ENCODE peak calls at places on chromosomes 7 and 10, in seven cellular contexts. U is fibroblast of lung, W is tibial nerve, B is Karpas-422, L is body of pancreas, C is sigmoid colon, R is NT2/D1. Z is an unnamed sample.
A peak's percentile ranks its signal among the peaks of the same experiment; 100 is the strongest.

GRCh38 chr10:109027534-109028185 is 895.7 kb downstream of the XPNPEP1 start:
- DNase-seq in U (peak; percentile 23), W (no peak), L (no peak), R (no peak), B (no peak), C (no peak), Z (no peak)

GRCh38 chr7:98323597-98324322 is 42.3 kb downstream of the BRI3 start:
- DNase-seq in W (no peak), R (no peak), B (no peak), C (no peak), L (no peak), U (peak; percentile 71), Z (peak; percentile 44)

GRCh38 chr10:36256166-36256565 is 614.1 kb upstream of the FZD8 start:
- DNase-seq in U (no peak), C (no peak), L (no peak), B (no peak), W (no peak), R (no peak), Z (no peak)

GRCh38 chr7:106382129-106382528 is 97.3 kb upstream of the NAMPT start:
- DNase-seq in W (no peak), B (no peak), C (no peak), R (no peak), U (no peak), L (no peak), Z (no peak)

GRCh38 chr7:140723002-140723401 is 26.5 kb downstream of the NDUFB2 start:
- DNase-seq in W (no peak), U (no peak), B (no peak), C (no peak), R (no peak), L (no peak), Z (no peak)

GRCh38 chr7:155722936-155723335 is 78.5 kb downstream of the RBM33 start:
- DNase-seq in U (no peak), B (peak; percentile 48), R (no peak), W (no peak), L (no peak), C (no peak), Z (no peak)

GRCh38 chr10:15043674-15044073 is at the start of gene OLAH:
- DNase-seq in C (no peak), U (no peak), R (no peak), B (no peak), L (no peak), W (no peak), Z (no peak)

GRCh38 chr7:132225216-132226030 is 350.8 kb downstream of the PLXNA4 start:
- DNase-seq in R (no peak), B (no peak), L (no peak), W (no peak), U (no peak), C (no peak), Z (peak; percentile 39)

GRCh38 chr10:47371629-47372485 is 12.2 kb downstream of the ZNF488 start:
- DNase-seq in W (no peak), R (no peak), U (no peak), C (no peak), L (no peak), B (no peak), Z (no peak)

GRCh38 chr7:27900006-27900405 is 160.0 kb downstream of the TAX1BP1 start:
- DNase-seq in U (no peak), W (no peak), B (no peak), L (no peak), C (no peak), R (no peak), Z (no peak)

GRCh38 chr10:71706216-71707121 is 13.1 kb downstream of the C10orf105 start:
- DNase-seq in C (no peak), B (no peak), U (no peak), L (no peak), W (no peak), R (no peak), Z (no peak)

GRCh38 chr10:100970914-100971811 is 1.9 kb downstream of the SEMA4G start:
- DNase-seq in L (peak; percentile 68), C (peak; percentile 41), R (no peak), U (no peak), W (no peak), B (no peak), Z (no peak)

GRCh38 chr10:7410306-7410799 is 481 bp downstream of the SFMBT2 start:
- DNase-seq in W (no peak), U (peak; percentile 24), L (no peak), B (peak; percentile 75), C (no peak), R (no peak), Z (peak; percentile 75)

GRCh38 chr7:139118803-139119485 is 9.4 kb upstream of the ZC3HAV1 start:
- DNase-seq in W (no peak), C (no peak), R (no peak), B (no peak), L (no peak), U (no peak), Z (no peak)

GRCh38 chr10:82981137-82981723 is 1106.2 kb downstream of the NRG3 start:
- DNase-seq in U (peak; percentile 90), B (no peak), R (no peak), W (no peak), C (no peak), L (no peak), Z (no peak)

GRCh38 chr10:119542990-119543813 is 683 bp upstream of the RGS10 start:
- DNase-seq in W (peak; percentile 19), B (peak; percentile 89), R (no peak), U (peak; percentile 49), C (peak; percentile 82), L (peak; percentile 27), Z (peak; percentile 76)

GRCh38 chr7:70132802-70133201 is 534.5 kb downstream of the AUTS2 start:
- DNase-seq in L (no peak), U (peak; percentile 30), W (no peak), R (no peak), B (no peak), C (no peak), Z (no peak)

GRCh38 chr7:150950496-150951180 is 27.5 kb downstream of the KCNH2 start:
- DNase-seq in W (no peak), R (no peak), U (no peak), B (no peak), C (peak; percentile 60), L (peak; percentile 8), Z (peak; percentile 56)

GRCh38 chr10:75029874-75030273 is 81.6 kb upstream of the SAMD8 start:
- DNase-seq in W (no peak), C (peak; percentile 79), L (no peak), R (no peak), U (no peak), B (no peak), Z (no peak)

DNA sequence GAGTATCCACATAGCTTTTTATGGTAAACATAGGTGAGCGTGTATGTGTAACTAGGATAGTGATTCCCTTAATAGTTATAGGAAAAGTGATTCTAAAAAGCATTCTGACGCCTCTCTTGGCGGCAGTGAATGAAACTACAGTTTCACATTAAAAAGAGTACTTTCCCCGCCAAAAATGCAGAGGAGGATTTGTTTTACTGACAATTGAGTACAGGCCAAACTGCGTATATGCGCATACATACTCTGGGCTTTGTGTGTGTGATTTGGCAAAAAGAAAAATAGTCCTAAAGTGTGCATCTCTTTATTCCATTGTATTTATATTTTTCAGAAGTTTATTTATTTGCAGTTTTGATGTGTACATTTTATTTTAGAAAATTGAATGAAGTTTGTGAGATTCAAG is 10.3 kb downstream of the CUL1 start:
- DNase-seq in U (no peak), C (no peak), B (no peak), R (no peak), W (no peak), L (no peak), Z (no peak)
- H3K4me1 ChIP-seq in U (no peaks in the 10 kb centered on the region), C (no peaks in the 10 kb centered on the region), B (peaks cover 70% of the 10 kb centered on the region), R (no peaks in the 10 kb centered on the region), W (peaks cover 85% of the 10 kb centered on the region), L (peaks cover 44% of the 10 kb centered on the region), Z (peaks cover 49% of the 10 kb centered on the region)

GRCh38 chr7:544528-545221 is 25.0 kb upstream of the PDGFA start:
- DNase-seq in C (no peak), R (no peak), L (no peak), W (no peak), U (no peak), B (no peak), Z (no peak)
- H3K36me3 ChIP-seq in C (no peaks in the 10 kb centered on the region), R (no peaks in the 10 kb centered on the region), L (no peaks in the 10 kb centered on the region), W (no peaks in the 10 kb centered on the region), U (no peaks in the 10 kb centered on the region), B (no peaks in the 10 kb centered on the region), Z (no peaks in the 10 kb centered on the region)

GRCh38 chr7:41999736-42000283 is 237.2 kb downstream of the GLI3 start:
- DNase-seq in L (no peak), C (no peak), W (no peak), B (no peak), U (no peak), R (no peak), Z (no peak)
- H3K4me1 ChIP-seq in L (no peaks in the 10 kb centered on the region), C (no peaks in the 10 kb centered on the region), W (peaks cover 29% of the 10 kb centered on the region), B (no peaks in the 10 kb centered on the region), U (peaks cover 10% of the 10 kb centered on the region), R (no peaks in the 10 kb centered on the region), Z (peaks cover 6% of the 10 kb centered on the region)

DNA sequence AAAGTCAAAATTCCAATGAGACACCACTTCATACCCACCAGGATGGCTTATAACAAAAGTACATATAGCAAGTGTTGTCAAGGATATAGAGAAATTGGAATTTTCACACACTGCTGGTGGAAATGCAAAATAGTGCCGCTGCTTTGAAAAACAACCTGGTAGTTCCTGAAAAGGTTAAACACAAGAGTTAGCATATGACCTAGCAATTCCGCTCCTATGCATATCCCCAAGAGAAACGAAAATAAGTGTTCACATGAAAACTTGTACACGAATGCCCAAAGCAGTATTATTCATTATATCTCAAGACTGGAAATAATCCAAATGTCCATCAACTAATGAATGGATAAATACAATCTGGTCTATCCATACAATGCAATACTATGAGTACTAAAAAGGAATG is 14.8 kb downstream of the IDE start:
- DNase-seq in C (no peak), U (no peak), B (no peak), W (no peak), R (no peak), L (no peak), Z (no peak)
- H3K36me3 ChIP-seq in C (no peaks in the 10 kb centered on the region), U (peaks cover 2% of the 10 kb centered on the region), B (peaks cover 24% of the 10 kb centered on the region), W (no peaks in the 10 kb centered on the region), R (peaks cover 37% of the 10 kb centered on the region), L (peaks cover 3% of the 10 kb centered on the region), Z (peaks cover 37% of the 10 kb centered on the region)

GRCh38 chr7:117269417-117269816 is 53.4 kb downstream of the WNT2 start:
- DNase-seq in L (no peak), W (no peak), B (no peak), R (no peak), U (peak; percentile 98), C (no peak), Z (no peak)
- H3K4me1 ChIP-seq in L (no peaks in the 10 kb centered on the region), W (no peaks in the 10 kb centered on the region), B (no peaks in the 10 kb centered on the region), R (no peaks in the 10 kb centered on the region), U (peaks cover 13% of the 10 kb centered on the region), C (no peaks in the 10 kb centered on the region), Z (no peaks in the 10 kb centered on the region)

DNA sequence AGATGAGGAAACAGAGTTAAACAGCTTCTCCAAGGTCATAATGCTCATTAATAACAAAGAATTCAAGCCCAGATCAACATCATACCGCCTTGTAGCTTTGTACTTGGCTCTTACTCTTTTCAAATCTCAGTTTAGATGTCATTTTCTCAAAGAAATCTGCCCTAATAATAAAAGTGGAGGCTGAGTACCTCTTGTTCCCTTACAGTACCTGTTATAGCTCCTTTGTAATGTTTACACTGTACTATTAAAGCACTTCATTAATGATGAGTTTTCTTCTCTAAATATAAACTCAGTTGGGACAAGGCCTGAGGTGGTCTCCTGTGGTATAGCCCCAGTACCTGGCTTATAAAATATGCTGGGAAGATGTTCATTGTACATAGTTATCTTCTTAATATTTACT is 7.8 kb downstream of the SMNDC1 start:
- DNase-seq in L (no peak), B (no peak), C (no peak), R (no peak), W (no peak), U (no peak), Z (no peak)
- H3K36me3 ChIP-seq in L (peaks cover 33% of the 10 kb centered on the region), B (peaks cover 81% of the 10 kb centered on the region), C (peaks cover 29% of the 10 kb centered on the region), R (peaks cover 92% of the 10 kb centered on the region), W (peaks cover 12% of the 10 kb centered on the region), U (peaks cover 11% of the 10 kb centered on the region), Z (peaks cover 93% of the 10 kb centered on the region)

Z was measured in upper lobe of right lung.